ENCODE peak calls at places on chromosomes 2 and 18, in four cellular contexts. One of them, this sample, is unnamed.

GRCh38 chr2:7014201-7014640 is 97.0 kb downstream of the RNF144A start:
- DNase-seq in mesendoderm: peak; percentile 44
- DNase-seq in A549: peak; percentile 40
- DNase-seq in H9: no peak
- DNase-seq in this sample: no peak

GRCh38 chr2:101596346-101596745 is 101.2 kb upstream of the MAP4K4 start:
- DNase-seq in mesendoderm: no peak
- DNase-seq in A549: no peak
- DNase-seq in H9: no peak
- DNase-seq in this sample: no peak

GRCh38 chr2:170820647-170821630 is 4.3 kb downstream of the GAD1 start:
- DNase-seq in mesendoderm: peak; percentile 67
- DNase-seq in H9: peak; percentile 55
- DNase-seq in A549: no peak
- DNase-seq in this sample: no peak

GRCh38 chr18:35968278-35968880 is 4.1 kb upstream of the RMP24 start:
- DNase-seq in A549: no peak
- DNase-seq in mesendoderm: no peak
- DNase-seq in H9: no peak
- DNase-seq in this sample: no peak

GRCh38 chr2:69989422-69990128 is 28.1 kb upstream of the ASPRV1 start:
- DNase-seq in A549: no peak
- DNase-seq in mesendoderm: no peak
- DNase-seq in H9: no peak
- DNase-seq in this sample: no peak

GRCh38 chr18:31626409-31626808 is 34.7 kb downstream of the TTR start:
- DNase-seq in H9: no peak
- DNase-seq in A549: no peak
- DNase-seq in mesendoderm: peak; percentile 26
- DNase-seq in this sample: no peak

GRCh38 chr2:227772932-227773331 is 27.2 kb downstream of the SCYGR8 start:
- DNase-seq in H9: no peak
- DNase-seq in mesendoderm: no peak
- DNase-seq in A549: no peak
- DNase-seq in this sample: no peak

GRCh38 chr2:98543214-98543613 is 65.1 kb downstream of the COA5 start:
- DNase-seq in mesendoderm: no peak
- DNase-seq in A549: no peak
- DNase-seq in H9: no peak
- DNase-seq in this sample: no peak

GRCh38 chr2:100246163-100247145 is 75.8 kb downstream of the LONRF2 start:
- DNase-seq in mesendoderm: peak; percentile 59
- DNase-seq in H9: no peak
- DNase-seq in A549: peak; percentile 50
- DNase-seq in this sample: no peak

GRCh38 chr2:102615620-102616436 is 3.5 kb upstream of the SLC9A2 start:
- DNase-seq in mesendoderm: peak; percentile 76
- DNase-seq in A549: peak; percentile 75
- DNase-seq in H9: peak; percentile 62
- DNase-seq in this sample: no peak

GRCh38 chr2:54570925-54571694 is 115.0 kb downstream of the SPTBN1 start:
- DNase-seq in H9: no peak
- DNase-seq in mesendoderm: no peak
- DNase-seq in A549: peak; percentile 88
- DNase-seq in this sample: peak; percentile 54

GRCh38 chr2:203683932-203684556 is 22.4 kb upstream of the CD28 start:
- DNase-seq in H9: no peak
- DNase-seq in A549: peak; percentile 38
- DNase-seq in mesendoderm: peak; percentile 32
- DNase-seq in this sample: no peak

GRCh38 chr2:8312861-8313768 is 368.7 kb upstream of the ID2 start:
- DNase-seq in mesendoderm: peak; percentile 88
- DNase-seq in H9: peak; percentile 24
- DNase-seq in A549: peak; percentile 28
- DNase-seq in this sample: no peak

GRCh38 chr2:44786045-44786817 is 155.3 kb upstream of the SIX3 start:
- DNase-seq in A549: no peak
- DNase-seq in mesendoderm: no peak
- DNase-seq in H9: no peak
- DNase-seq in this sample: no peak

GRCh38 chr2:218964041-218964771 is 4.7 kb downstream of the CDK5R2 start:
- DNase-seq in mesendoderm: peak; percentile 67
- DNase-seq in H9: no peak
- DNase-seq in A549: peak; percentile 87
- DNase-seq in this sample: no peak

DNA sequence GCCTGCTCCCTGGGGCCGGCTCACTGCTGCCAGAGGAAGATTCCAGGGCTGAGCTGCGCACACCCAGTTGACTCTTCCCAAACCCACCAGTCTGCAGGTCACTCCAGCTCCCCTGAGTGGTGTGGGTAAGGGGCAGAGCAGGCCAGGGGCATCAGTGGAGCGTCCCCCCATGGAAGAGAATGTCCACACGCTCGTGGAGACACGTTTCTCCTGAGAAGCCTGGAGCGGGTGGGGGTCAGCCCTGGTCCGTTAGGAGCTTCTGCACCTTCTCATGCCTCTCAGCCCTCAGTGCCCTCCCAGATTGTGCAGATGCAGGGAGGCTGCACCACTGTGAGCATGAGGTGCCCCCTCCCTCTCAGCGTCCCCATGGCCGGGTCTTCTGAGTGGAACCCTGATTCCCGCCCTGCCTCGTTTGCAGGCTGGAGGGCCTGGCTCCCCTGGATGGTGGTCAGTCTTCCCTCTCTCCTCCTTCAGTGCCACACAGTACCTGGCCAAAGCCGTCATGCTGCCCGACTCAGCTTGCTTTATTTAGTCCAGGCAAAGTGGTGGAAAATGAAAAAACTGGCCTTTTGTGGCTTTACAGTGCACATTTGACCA is 37.0 kb downstream of the TWIST2 start:
- DNase-seq in H9: no peak
- DNase-seq in mesendoderm: no peak
- DNase-seq in A549: no peak
- DNase-seq in this sample: no peak
- H3K27ac ChIP-seq in H9: no peak overlapping the region
- H3K27ac ChIP-seq in mesendoderm: no peak overlapping the region
- H3K27ac ChIP-seq in A549: no peak overlapping the region
- H3K27ac ChIP-seq in this sample: no peak overlapping the region

DNA sequence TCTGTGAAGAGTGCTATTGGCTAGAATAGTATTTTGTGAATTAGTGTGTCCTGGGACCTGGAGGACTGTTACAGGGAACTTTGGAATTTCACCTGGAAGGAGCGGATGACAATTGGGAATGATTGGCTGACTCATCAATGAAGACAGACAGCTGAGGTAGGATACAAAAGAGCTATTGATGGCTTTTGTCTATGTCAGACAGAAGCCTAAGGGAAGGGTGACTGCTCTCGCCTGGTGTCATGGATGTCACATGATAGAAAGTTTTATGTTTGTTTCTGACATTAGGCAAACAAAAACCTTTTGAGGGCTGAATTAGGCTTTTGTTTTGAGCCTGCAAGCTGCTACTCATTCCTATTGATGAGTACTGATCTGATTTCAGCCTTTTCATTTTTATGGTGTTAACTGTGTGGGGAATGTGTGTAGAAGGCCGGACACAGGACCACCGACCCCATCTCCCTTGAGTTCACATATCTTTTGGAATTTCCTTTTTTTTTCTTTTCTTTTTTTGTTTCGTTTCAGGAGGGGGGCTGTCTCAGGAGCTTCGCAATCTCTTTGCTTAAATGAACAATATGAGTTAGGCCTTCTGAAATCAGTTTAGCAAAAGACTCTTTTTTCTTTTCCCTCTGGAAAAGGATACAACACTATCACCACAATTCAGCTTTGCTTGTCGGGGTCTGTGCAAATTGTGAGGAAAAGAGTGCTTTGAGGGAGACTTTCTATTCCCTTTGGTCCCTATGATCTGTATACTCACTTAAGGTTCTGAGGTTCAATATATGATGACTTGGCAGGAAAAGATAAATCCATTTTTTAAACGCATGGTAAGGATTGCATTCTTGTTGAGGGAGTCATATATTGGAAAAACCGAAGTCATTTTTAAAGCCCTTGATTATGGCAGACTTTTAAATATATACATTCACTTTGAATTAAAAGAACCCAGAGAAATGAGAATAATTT is 207.9 kb upstream of the FIGN start:
- DNase-seq in mesendoderm: peak; percentile 58
- DNase-seq in H9: peak; percentile 28
- DNase-seq in A549: no peak
- DNase-seq in this sample: no peak
- H3K27ac ChIP-seq in mesendoderm: no peak overlapping the region
- H3K27ac ChIP-seq in H9: no peak overlapping the region
- H3K27ac ChIP-seq in A549: no peak overlapping the region
- H3K27ac ChIP-seq in this sample: no peak overlapping the region

DNA sequence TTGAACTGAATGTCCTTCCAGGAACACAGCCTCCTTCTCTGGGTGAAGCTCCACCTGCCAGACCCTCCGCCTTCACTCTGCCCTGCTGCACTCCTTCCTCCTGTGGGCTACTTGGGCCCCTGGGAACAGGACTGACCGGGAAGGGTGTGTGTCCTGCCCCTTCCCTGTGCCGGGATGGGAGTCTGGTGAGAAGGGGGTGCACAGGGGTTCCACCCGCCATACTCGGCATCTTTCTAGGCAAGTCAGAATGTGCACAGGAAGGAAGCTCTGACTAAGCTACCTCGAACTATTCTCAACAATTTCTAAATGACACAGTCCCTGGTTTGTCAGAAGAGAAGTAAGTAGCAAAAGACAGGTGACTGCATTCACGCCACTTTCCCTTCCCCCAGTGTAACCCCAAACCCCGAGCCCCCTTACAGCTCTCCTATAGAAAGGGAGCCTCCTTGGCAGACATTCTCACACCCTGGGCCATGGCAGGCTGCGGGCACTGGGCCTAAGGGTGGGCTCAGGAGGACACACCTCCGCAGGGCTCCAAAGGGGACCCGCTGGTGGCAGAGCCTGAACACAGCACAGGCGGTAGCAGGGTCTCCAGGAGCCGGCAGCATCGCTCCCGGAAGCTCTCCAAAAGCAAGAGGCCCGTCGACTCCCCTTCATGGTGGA is 184.1 kb downstream of the HDAC4 start:
- DNase-seq in H9: no peak
- DNase-seq in mesendoderm: no peak
- DNase-seq in A549: no peak
- DNase-seq in this sample: no peak
- H3K27ac ChIP-seq in H9: no peak overlapping the region
- H3K27ac ChIP-seq in mesendoderm: no peak overlapping the region
- H3K27ac ChIP-seq in A549: no peak overlapping the region
- H3K27ac ChIP-seq in this sample: no peak overlapping the region

GRCh38 chr2:120278901-120279300 is 26.2 kb downstream of the RALB start:
- DNase-seq in mesendoderm: no peak
- DNase-seq in H9: no peak
- DNase-seq in A549: no peak
- DNase-seq in this sample: no peak

GRCh38 chr2:120279708-120280107 is 27.1 kb downstream of the RALB start:
- DNase-seq in mesendoderm: no peak
- DNase-seq in A549: no peak
- DNase-seq in H9: no peak
- DNase-seq in this sample: no peak

GRCh38 chr2:120275617-120276400 is 23.2 kb downstream of the RALB start:
- DNase-seq in mesendoderm: peak; percentile 21
- DNase-seq in A549: no peak
- DNase-seq in H9: no peak
- DNase-seq in this sample: no peak

GRCh38 chr2:120272763-120273481 is 20.3 kb downstream of the RALB start:
- DNase-seq in mesendoderm: no peak
- DNase-seq in A549: no peak
- DNase-seq in H9: no peak
- DNase-seq in this sample: no peak

GRCh38 chr2:120277505-120278205 is 25.0 kb downstream of the RALB start:
- DNase-seq in H9: no peak
- DNase-seq in A549: no peak
- DNase-seq in mesendoderm: no peak
- DNase-seq in this sample: no peak
- H3K27ac ChIP-seq in H9: no peak overlapping the region
- H3K27ac ChIP-seq in A549: no peak overlapping the region
- H3K27ac ChIP-seq in mesendoderm: no peak overlapping the region
- H3K27ac ChIP-seq in this sample: no peak overlapping the region

GRCh38 chr2:64748561-64748960 is 94.8 kb upstream of the SERTAD2 start:
- DNase-seq in mesendoderm: no peak
- DNase-seq in A549: no peak
- DNase-seq in H9: no peak
- DNase-seq in this sample: no peak
- H3K27ac ChIP-seq in mesendoderm: no peak overlapping the region
- H3K27ac ChIP-seq in A549: peak overlapping the region; percentile 11
- H3K27ac ChIP-seq in H9: no peak overlapping the region
- H3K27ac ChIP-seq in this sample: no peak overlapping the region

DNA sequence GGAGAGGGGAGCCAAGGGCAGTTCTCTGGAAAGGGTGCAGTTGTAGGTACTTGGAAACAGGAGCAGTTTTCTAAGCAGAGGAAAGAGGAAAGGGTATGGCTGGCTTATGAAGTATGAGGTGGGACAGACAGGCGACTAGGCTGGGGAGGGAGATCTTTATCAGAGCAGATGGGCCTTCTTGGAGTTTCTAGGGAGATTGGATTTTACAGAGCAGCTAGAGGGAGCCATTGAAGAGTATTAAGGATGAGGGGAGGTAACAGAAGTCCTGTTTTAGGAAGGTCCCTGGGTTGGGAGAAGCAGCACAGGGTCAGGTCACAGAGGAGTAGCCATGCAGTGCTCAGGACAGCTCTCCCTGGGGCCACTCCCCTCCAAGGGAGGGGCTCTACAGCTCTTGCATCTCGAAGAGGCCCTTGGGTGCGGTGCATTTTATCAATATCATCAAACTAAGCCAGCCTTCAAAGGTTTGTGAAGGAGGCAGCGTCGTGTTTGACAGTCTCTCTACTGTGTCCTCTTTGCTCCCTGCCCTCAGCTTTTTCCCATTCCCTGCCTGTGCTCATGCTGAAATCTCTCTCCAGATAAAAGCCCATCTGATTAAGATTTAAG is 154.3 kb downstream of the SETBP1 start:
- DNase-seq in mesendoderm: peak; percentile 55
- DNase-seq in H9: no peak
- DNase-seq in A549: no peak
- DNase-seq in this sample: no peak
- H3K27ac ChIP-seq in mesendoderm: no peak overlapping the region
- H3K27ac ChIP-seq in H9: no peak overlapping the region
- H3K27ac ChIP-seq in A549: no peak overlapping the region
- H3K27ac ChIP-seq in this sample: no peak overlapping the region

GRCh38 chr2:23518481-23519333 is 133.7 kb downstream of the KLHL29 start:
- DNase-seq in H9: no peak
- DNase-seq in A549: no peak
- DNase-seq in mesendoderm: no peak
- DNase-seq in this sample: no peak
- H3K27ac ChIP-seq in H9: no peak overlapping the region
- H3K27ac ChIP-seq in A549: no peak overlapping the region
- H3K27ac ChIP-seq in mesendoderm: no peak overlapping the region
- H3K27ac ChIP-seq in this sample: no peak overlapping the region